ENCODE peak calls at places on chromosomes 5 and 9, in nine cellular contexts. J is effector memory CD4-positive, alpha-beta T cell; I is psoas muscle; A is colonic mucosa; H is adrenal gland; M is DND-41; O is BE2C; G is tibial artery; Z is tibial nerve. X is an unnamed sample.

GRCh38 chr5:57804007-57804444 is 321.4 kb upstream of the ACTBL2 start:
- DNase-seq in J (no peak), I (no peak), A (no peak), H (no peak), M (no peak), O (no peak), G (no peak), Z (no peak), X (no peak)

GRCh38 chr5:155027993-155028629 is 14.6 kb downstream of the KIF4B start:
- DNase-seq in J (no peak), I (no peak), A (no peak), H (no peak), M (no peak), O (no peak), G (no peak), Z (no peak), X (no peak)

GRCh38 chr5:93596310-93596675 is 13.3 kb downstream of the NR2F1 start:
- DNase-seq in J (no peak), I (no peak), A (no peak), H (no peak), M (no peak), O (no peak), G (no peak), Z (no peak), X (no peak)

GRCh38 chr9:113906411-113907110 is 30.5 kb downstream of the ZNF618 start:
- DNase-seq in J (no peak), I (no peak), A (no peak), H (no peak), M (no peak), O (no peak), G (no peak), Z (no peak), X (no peak)

GRCh38 chr5:132132138-132132537 is 58.5 kb downstream of the CSF2 start:
- DNase-seq in J (no peak), I (no peak), A (no peak), H (no peak), M (no peak), O (no peak), G (no peak), Z (no peak), X (no peak)

GRCh38 chr5:152560508-152561137 is 155.5 kb upstream of the NMUR2 start:
- DNase-seq in J (no peak), I (peak; percentile 58), A (peak; percentile 33), H (peak; percentile 60), M (peak; percentile 47), O (peak; percentile 44), G (peak; percentile 70), Z (peak; percentile 57), X (no peak)

GRCh38 chr9:14238518-14238917 is 75.4 kb downstream of the NFIB start:
- DNase-seq in J (no peak), I (no peak), A (no peak), H (no peak), M (no peak), O (no peak), G (no peak), Z (no peak), X (no peak)

GRCh38 chr5:179763215-179763945 is 30.4 kb upstream of the LTC4S start:
- DNase-seq in J (peak; percentile 21), I (peak; percentile 56), A (peak; percentile 79), H (peak; percentile 86), M (peak; percentile 60), O (peak; percentile 69), G (peak; percentile 78), Z (peak; percentile 74), X (peak; percentile 32)

GRCh38 chr9:70589571-70590263 is 175.3 kb upstream of the KLF9 start:
- DNase-seq in J (no peak), I (peak; percentile 61), A (no peak), H (no peak), M (no peak), O (no peak), G (peak; percentile 85), Z (peak; percentile 68), X (no peak)

GRCh38 chr5:87752362-87752761 is 339.6 kb upstream of the CCNH start:
- DNase-seq in J (no peak), I (no peak), A (no peak), H (no peak), M (no peak), O (no peak), G (no peak), Z (no peak), X (no peak)

GRCh38 chr5:3325811-3326568 is 269.6 kb upstream of the IRX1 start:
- DNase-seq in J (no peak), I (no peak), A (no peak), H (no peak), M (no peak), O (no peak), G (no peak), Z (no peak), X (no peak)

GRCh38 chr5:2780421-2781171 is 29.1 kb upstream of the IRX2 start:
- DNase-seq in J (no peak), I (no peak), A (no peak), H (no peak), M (no peak), O (no peak), G (no peak), Z (no peak), X (no peak)

GRCh38 chr5:91797581-91797980 is 414.5 kb upstream of the ARRDC3 start:
- DNase-seq in J (no peak), I (no peak), A (no peak), H (no peak), M (no peak), O (no peak), G (no peak), Z (no peak), X (no peak)

GRCh38 chr9:71001780-71002386 is 119.5 kb downstream of the TRPM3 start:
- DNase-seq in J (no peak), I (no peak), A (peak; percentile 40), H (no peak), M (peak; percentile 6), O (peak; percentile 50), G (no peak), Z (no peak), X (no peak)

GRCh38 chr5:97918057-97918456 is 735.0 kb upstream of the RIOK2 start:
- DNase-seq in J (no peak), I (no peak), A (no peak), H (no peak), M (no peak), O (no peak), G (no peak), Z (no peak), X (no peak)

GRCh38 chr5:390571-391491 is 52.1 kb upstream of the EXOC3 start:
- DNase-seq in J (peak; percentile 21), I (no peak), A (peak; percentile 16), H (no peak), M (no peak), O (no peak), G (peak; percentile 53), Z (no peak), X (no peak)

GRCh38 chr5:139671096-139671841 is 23.1 kb downstream of the CXXC5 start:
- DNase-seq in J (no peak), I (no peak), A (no peak), H (no peak), M (peak; percentile 40), O (no peak), G (no peak), Z (no peak), X (no peak)
- H3K4me1 ChIP-seq in J (peaks cover 23% of the 10 kb centered on the region), I (peaks cover 91% of the 10 kb centered on the region), A (peaks cover 4% of the 10 kb centered on the region), H (peaks cover 39% of the 10 kb centered on the region), M (peaks cover 70% of the 10 kb centered on the region), O (peaks cover 61% of the 10 kb centered on the region), G (peaks cover 95% of the 10 kb centered on the region), Z (peaks cover 90% of the 10 kb centered on the region), X (peaks cover 36% of the 10 kb centered on the region)

GRCh38 chr5:29402270-29402669 is 1791.2 kb upstream of the CDH6 start:
- DNase-seq in J (no peak), I (no peak), A (no peak), H (no peak), M (no peak), O (no peak), G (no peak), Z (no peak), X (no peak)
- H3K9me3 ChIP-seq in J (no peaks in the 10 kb centered on the region), I (peaks cover 4% of the 10 kb centered on the region), A (no peaks in the 10 kb centered on the region), H (peaks cover 13% of the 10 kb centered on the region), M (peaks cover 7% of the 10 kb centered on the region), O (no peaks in the 10 kb centered on the region), G (peaks cover 6% of the 10 kb centered on the region), Z (no peaks in the 10 kb centered on the region), X (peaks cover 18% of the 10 kb centered on the region)

DNA sequence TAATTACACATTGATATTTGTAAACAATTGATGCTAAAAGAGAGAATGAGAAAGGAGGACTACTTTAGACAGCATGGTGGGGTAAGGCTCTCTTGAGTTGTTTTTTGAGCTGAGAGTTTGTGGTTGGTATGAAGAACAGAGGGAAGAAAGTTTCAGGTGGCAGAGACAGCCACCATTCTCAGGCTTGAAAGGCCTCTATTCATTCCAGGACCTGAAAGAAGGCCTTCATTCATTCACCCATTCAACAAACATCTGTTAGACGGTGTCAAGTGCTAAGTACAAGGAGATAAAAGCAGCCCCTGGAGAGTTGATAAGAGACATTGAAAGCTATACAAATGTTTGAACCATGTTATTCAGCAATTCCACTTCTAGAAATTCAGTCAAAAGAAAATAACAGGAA is 21.7 kb upstream of the ADAM19 start:
- DNase-seq in J (no peak), I (no peak), A (no peak), H (no peak), M (no peak), O (no peak), G (no peak), Z (no peak), X (no peak)
- H3K4me3 ChIP-seq in J (no peak overlapping the region), I (no peak overlapping the region), A (no peak overlapping the region), H (no peak overlapping the region), M (no peak overlapping the region), O (no peak overlapping the region), G (no peak overlapping the region), Z (no peak overlapping the region), X (no peak overlapping the region)

GRCh38 chr9:137648396-137648795 is 29.6 kb downstream of the EHMT1 start:
- DNase-seq in J (no peak), I (no peak), A (no peak), H (no peak), M (no peak), O (no peak), G (no peak), Z (no peak), X (no peak)

GRCh38 chr9:137649553-137649952 is 30.7 kb downstream of the EHMT1 start:
- DNase-seq in J (no peak), I (no peak), A (no peak), H (no peak), M (no peak), O (no peak), G (peak; percentile 20), Z (no peak), X (no peak)

GRCh38 chr9:137647096-137647709 is 28.4 kb downstream of the EHMT1 start:
- DNase-seq in J (no peak), I (no peak), A (no peak), H (no peak), M (no peak), O (no peak), G (no peak), Z (no peak), X (no peak)

GRCh38 chr9:137650779-137651178 is 32.0 kb downstream of the EHMT1 start:
- DNase-seq in J (no peak), I (no peak), A (no peak), H (no peak), M (no peak), O (no peak), G (peak; percentile 12), Z (no peak), X (no peak)

DNA sequence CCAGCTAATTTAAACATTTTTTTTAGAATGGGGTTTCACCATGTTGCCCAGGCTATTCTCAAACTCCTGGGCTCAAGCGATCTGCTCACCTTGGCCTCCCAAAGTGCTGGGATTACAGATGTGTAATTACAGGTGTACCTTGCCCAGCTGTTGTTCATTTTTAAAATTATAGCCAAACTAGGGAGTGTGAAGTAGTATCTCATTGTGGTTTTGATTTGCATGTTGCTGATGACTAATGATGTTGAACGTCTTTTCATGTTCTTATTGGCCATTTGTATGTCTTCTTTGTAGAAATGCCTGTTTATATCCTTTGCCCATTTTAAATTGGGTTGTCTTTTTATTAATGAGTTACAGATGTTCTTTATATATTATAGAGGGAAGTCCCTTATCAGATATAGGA is 31.5 kb downstream of the EHMT1 start:
- DNase-seq in J (no peak), I (no peak), A (no peak), H (no peak), M (no peak), O (no peak), G (no peak), Z (no peak), X (no peak)
- H3K4me1 ChIP-seq in J (no peaks in the 10 kb centered on the region), I (no peaks in the 10 kb centered on the region), A (no peaks in the 10 kb centered on the region), H (no peaks in the 10 kb centered on the region), M (no peaks in the 10 kb centered on the region), O (no peaks in the 10 kb centered on the region), G (peaks cover 15% of the 10 kb centered on the region), Z (no peaks in the 10 kb centered on the region), X (peaks cover 3% of the 10 kb centered on the region)

X was measured in naive thymus-derived CD4-positive, alpha-beta T cell.